ENCODE peak calls at places on chromosomes 12 and 14, in six cellular contexts. One of them, this sample, is unnamed.

GRCh38 chr14:67622675-67623074 is 3.0 kb downstream of the ARG2 start:
- DNase-seq in trophoblast cell: peak; percentile 20
- DNase-seq in uterus: no peak
- DNase-seq in psoas muscle: no peak
- DNase-seq in CD8-positive, alpha-beta T cell: no peak
- DNase-seq in foreskin fibroblast: peak; percentile 72
- DNase-seq in this sample: no peak

GRCh38 chr12:49903700-49904423 is at the start of gene FAIM2:
- DNase-seq in CD8-positive, alpha-beta T cell: peak; percentile 52
- DNase-seq in foreskin fibroblast: peak; percentile 68
- DNase-seq in uterus: peak; percentile 83
- DNase-seq in trophoblast cell: no peak
- DNase-seq in psoas muscle: peak; percentile 68
- DNase-seq in this sample: peak; percentile 72

GRCh38 chr12:23906329-23906728 is 43.1 kb downstream of the SOX5 start:
- DNase-seq in trophoblast cell: no peak
- DNase-seq in uterus: no peak
- DNase-seq in psoas muscle: no peak
- DNase-seq in foreskin fibroblast: no peak
- DNase-seq in CD8-positive, alpha-beta T cell: no peak
- DNase-seq in this sample: no peak

GRCh38 chr14:71533396-71533795 is 398.8 kb upstream of the RGS6 start:
- DNase-seq in foreskin fibroblast: no peak
- DNase-seq in trophoblast cell: no peak
- DNase-seq in uterus: no peak
- DNase-seq in psoas muscle: no peak
- DNase-seq in CD8-positive, alpha-beta T cell: no peak
- DNase-seq in this sample: no peak

GRCh38 chr14:35534130-35534883 is at the start of gene INSM2:
- DNase-seq in psoas muscle: no peak
- DNase-seq in CD8-positive, alpha-beta T cell: no peak
- DNase-seq in foreskin fibroblast: no peak
- DNase-seq in uterus: no peak
- DNase-seq in trophoblast cell: no peak
- DNase-seq in this sample: no peak

GRCh38 chr12:124709722-124710656 is 142.6 kb upstream of the NCOR2 start:
- DNase-seq in trophoblast cell: peak; percentile 79
- DNase-seq in foreskin fibroblast: peak; percentile 51
- DNase-seq in uterus: no peak
- DNase-seq in psoas muscle: no peak
- DNase-seq in CD8-positive, alpha-beta T cell: no peak
- DNase-seq in this sample: peak; percentile 50

GRCh38 chr12:991350-992278 is 591 bp downstream of the ERC1 start:
- DNase-seq in psoas muscle: no peak
- DNase-seq in foreskin fibroblast: peak; percentile 4
- DNase-seq in CD8-positive, alpha-beta T cell: peak; percentile 53
- DNase-seq in trophoblast cell: peak; percentile 37
- DNase-seq in uterus: no peak
- DNase-seq in this sample: no peak

GRCh38 chr14:87434011-87434410 is 559.0 kb downstream of the GALC start:
- DNase-seq in CD8-positive, alpha-beta T cell: no peak
- DNase-seq in trophoblast cell: peak; percentile 66
- DNase-seq in psoas muscle: no peak
- DNase-seq in uterus: no peak
- DNase-seq in foreskin fibroblast: no peak
- DNase-seq in this sample: no peak

DNA sequence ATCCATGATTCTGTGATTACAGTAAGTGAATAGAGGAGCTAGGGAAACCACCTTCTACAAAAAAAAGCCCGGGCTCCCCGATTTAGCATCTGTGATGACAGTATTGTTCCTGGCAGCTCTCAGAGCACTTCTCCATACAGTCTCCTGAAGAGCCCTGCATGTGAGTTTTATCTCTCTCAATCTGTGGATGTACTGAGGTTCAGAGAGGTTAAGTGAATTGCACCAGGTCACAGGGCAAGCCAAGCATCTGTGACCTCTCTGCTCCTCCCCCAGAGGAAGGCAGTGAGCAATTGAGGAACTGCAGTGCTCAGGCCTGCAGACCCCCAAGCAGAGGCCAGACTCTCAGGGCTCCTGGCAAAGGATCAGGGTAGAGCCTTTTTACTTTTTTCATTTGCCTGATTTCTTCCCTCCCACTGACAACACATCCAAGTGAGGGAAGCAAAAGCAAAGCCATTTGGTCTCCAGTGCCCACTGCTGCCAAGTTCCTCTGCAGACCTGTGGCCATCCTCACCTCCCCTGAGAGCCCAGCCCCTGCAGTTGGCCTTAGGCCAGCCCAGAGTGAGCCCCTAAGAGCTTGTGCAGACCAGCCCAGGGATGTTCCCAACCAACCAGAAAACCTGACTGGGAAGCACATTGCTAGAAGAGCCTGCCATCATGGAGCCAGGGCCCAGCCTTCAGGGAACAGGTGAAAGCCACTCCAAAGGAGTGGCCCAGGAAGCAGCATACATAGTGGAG is 47.6 kb upstream of the PNMA1 start:
- DNase-seq in CD8-positive, alpha-beta T cell: no peak
- DNase-seq in psoas muscle: peak; percentile 14
- DNase-seq in trophoblast cell: no peak
- DNase-seq in foreskin fibroblast: no peak
- DNase-seq in uterus: peak; percentile 31
- DNase-seq in this sample: no peak
- H3K4me3 ChIP-seq in CD8-positive, alpha-beta T cell: no peak overlapping the region
- H3K4me3 ChIP-seq in psoas muscle: no peak overlapping the region
- H3K4me3 ChIP-seq in trophoblast cell: no peak overlapping the region
- H3K4me3 ChIP-seq in foreskin fibroblast: no peak overlapping the region
- H3K4me3 ChIP-seq in uterus: no peak overlapping the region
- H3K4me3 ChIP-seq in this sample: no peak overlapping the region

GRCh38 chr14:89279649-89280232 is 137.3 kb downstream of the FOXN3 start:
- DNase-seq in foreskin fibroblast: no peak
- DNase-seq in CD8-positive, alpha-beta T cell: no peak
- DNase-seq in trophoblast cell: no peak
- DNase-seq in uterus: no peak
- DNase-seq in psoas muscle: no peak
- DNase-seq in this sample: no peak
- H3K4me3 ChIP-seq in foreskin fibroblast: no peak overlapping the region
- H3K4me3 ChIP-seq in CD8-positive, alpha-beta T cell: no peak overlapping the region
- H3K4me3 ChIP-seq in trophoblast cell: no peak overlapping the region
- H3K4me3 ChIP-seq in uterus: no peak overlapping the region
- H3K4me3 ChIP-seq in psoas muscle: no peak overlapping the region
- H3K4me3 ChIP-seq in this sample: no peak overlapping the region

DNA sequence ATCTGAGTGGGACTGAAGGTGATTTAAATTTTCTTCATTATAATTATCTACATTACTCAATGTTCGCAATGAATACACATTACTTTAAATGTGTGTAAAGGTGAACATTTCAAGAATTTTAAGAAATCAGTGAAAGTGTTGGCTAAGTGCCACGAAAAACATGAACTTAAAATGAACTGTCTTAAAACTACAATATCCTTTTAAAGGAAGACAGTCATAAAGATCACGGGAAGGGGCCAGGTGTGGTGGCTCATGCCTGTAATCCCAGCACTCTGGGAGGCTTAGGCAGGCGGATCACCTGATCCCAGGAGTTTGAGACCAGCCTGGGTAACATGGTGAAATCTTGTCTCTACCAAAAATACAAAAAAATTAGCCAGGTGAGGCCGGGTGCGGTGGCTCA is 11.2 kb downstream of the MOK start:
- DNase-seq in foreskin fibroblast: no peak
- DNase-seq in CD8-positive, alpha-beta T cell: no peak
- DNase-seq in trophoblast cell: no peak
- DNase-seq in psoas muscle: no peak
- DNase-seq in uterus: no peak
- DNase-seq in this sample: no peak
- H3K4me3 ChIP-seq in foreskin fibroblast: no peak overlapping the region
- H3K4me3 ChIP-seq in CD8-positive, alpha-beta T cell: no peak overlapping the region
- H3K4me3 ChIP-seq in trophoblast cell: no peak overlapping the region
- H3K4me3 ChIP-seq in psoas muscle: no peak overlapping the region
- H3K4me3 ChIP-seq in uterus: no peak overlapping the region
- H3K4me3 ChIP-seq in this sample: no peak overlapping the region

DNA sequence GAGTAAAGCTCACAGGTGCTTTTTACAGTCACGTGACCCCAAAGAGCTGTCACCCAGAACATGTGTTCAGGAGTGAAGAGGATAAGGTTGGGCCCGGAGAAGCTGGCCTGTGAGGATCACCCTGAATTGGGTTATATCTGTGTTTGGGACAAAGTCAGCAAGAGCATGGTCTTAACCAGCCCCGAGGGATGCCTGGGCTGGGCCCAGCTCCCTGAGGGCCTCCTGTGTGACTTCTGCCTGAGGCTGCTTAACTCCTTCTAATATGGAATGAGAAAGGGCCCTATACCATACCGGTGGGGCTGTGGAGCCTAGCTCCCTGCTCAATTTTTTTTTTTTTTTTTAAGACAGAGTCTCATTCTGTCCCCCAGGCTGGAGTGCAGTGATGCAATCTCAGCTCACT is 2.5 kb downstream of the CDCA4 start:
- DNase-seq in foreskin fibroblast: no peak
- DNase-seq in psoas muscle: no peak
- DNase-seq in trophoblast cell: peak; percentile 62
- DNase-seq in CD8-positive, alpha-beta T cell: no peak
- DNase-seq in uterus: no peak
- DNase-seq in this sample: no peak
- H3K4me3 ChIP-seq in foreskin fibroblast: no peak overlapping the region
- H3K4me3 ChIP-seq in psoas muscle: no peak overlapping the region
- H3K4me3 ChIP-seq in trophoblast cell: no peak overlapping the region
- H3K4me3 ChIP-seq in CD8-positive, alpha-beta T cell: no peak overlapping the region
- H3K4me3 ChIP-seq in uterus: no peak overlapping the region
- H3K4me3 ChIP-seq in this sample: no peak overlapping the region

DNA sequence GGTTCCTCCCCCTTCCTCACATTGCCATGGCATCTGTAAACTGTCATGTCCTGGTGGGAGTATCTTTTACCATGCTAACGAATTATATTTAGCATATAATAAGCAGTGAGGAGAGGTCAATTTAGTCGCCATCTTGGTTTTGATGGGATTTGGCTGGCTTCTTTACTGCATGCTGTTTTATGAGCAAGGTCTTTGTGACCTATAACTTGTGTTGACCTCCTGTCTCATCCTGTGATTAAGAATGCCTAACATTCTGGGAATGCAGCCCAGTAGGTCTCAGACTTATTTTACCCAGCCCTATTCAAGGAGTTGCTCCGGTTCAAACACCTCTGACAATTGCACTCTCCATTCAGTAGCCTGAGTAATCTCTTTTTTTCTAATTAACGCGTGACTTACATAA is 2.1 kb upstream of the EIF4B start:
- DNase-seq in uterus: no peak
- DNase-seq in CD8-positive, alpha-beta T cell: no peak
- DNase-seq in trophoblast cell: peak; percentile 54
- DNase-seq in psoas muscle: no peak
- DNase-seq in foreskin fibroblast: no peak
- DNase-seq in this sample: no peak
- H3K4me3 ChIP-seq in uterus: no peak overlapping the region
- H3K4me3 ChIP-seq in CD8-positive, alpha-beta T cell: no peak overlapping the region
- H3K4me3 ChIP-seq in trophoblast cell: no peak overlapping the region
- H3K4me3 ChIP-seq in psoas muscle: no peak overlapping the region
- H3K4me3 ChIP-seq in foreskin fibroblast: no peak overlapping the region
- H3K4me3 ChIP-seq in this sample: no peak overlapping the region

GRCh38 chr12:48352157-48352775 is 1.5 kb upstream of the ZNF641 start:
- DNase-seq in trophoblast cell: no peak
- DNase-seq in foreskin fibroblast: no peak
- DNase-seq in psoas muscle: no peak
- DNase-seq in uterus: no peak
- DNase-seq in CD8-positive, alpha-beta T cell: no peak
- DNase-seq in this sample: no peak

GRCh38 chr12:48350249-48351021 is at the start of gene ZNF641:
- DNase-seq in foreskin fibroblast: peak; percentile 59
- DNase-seq in psoas muscle: peak; percentile 87
- DNase-seq in trophoblast cell: peak; percentile 75
- DNase-seq in uterus: peak; percentile 75
- DNase-seq in CD8-positive, alpha-beta T cell: peak; percentile 82
- DNase-seq in this sample: peak; percentile 2

GRCh38 chr12:48351022-48351708 is 446 bp upstream of the ZNF641 start:
- DNase-seq in foreskin fibroblast: peak; percentile 41
- DNase-seq in uterus: peak; percentile 83
- DNase-seq in psoas muscle: peak; percentile 84
- DNase-seq in trophoblast cell: peak; percentile 98
- DNase-seq in CD8-positive, alpha-beta T cell: no peak
- DNase-seq in this sample: peak; percentile 8

DNA sequence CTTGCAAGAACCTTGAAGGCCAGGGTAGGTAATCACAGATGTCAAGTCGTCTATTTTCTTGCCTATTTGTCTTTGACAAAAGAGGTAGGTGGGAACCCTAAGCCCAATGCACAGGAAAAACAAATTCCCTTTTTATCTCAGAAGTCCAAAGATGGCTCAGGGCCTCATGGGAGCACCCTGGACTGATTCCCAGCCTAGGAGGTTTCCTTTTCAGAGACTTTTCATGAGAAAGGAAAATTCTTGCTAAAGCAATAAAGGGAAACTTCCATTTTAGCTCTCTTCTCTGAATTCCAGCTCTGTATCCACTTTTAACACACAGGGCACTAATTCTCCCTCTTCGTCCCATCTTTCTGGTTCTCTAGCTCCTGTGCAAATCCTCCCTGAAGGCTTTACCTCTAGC is 1.2 kb downstream of the ZNF641 start:
- DNase-seq in psoas muscle: no peak
- DNase-seq in trophoblast cell: no peak
- DNase-seq in foreskin fibroblast: no peak
- DNase-seq in CD8-positive, alpha-beta T cell: no peak
- DNase-seq in uterus: peak; percentile 47
- DNase-seq in this sample: no peak
- H3K4me3 ChIP-seq in psoas muscle: peak overlapping the region; percentile 86
- H3K4me3 ChIP-seq in trophoblast cell: no peak overlapping the region
- H3K4me3 ChIP-seq in foreskin fibroblast: no peak overlapping the region
- H3K4me3 ChIP-seq in CD8-positive, alpha-beta T cell: peak overlapping the region; percentile 88
- H3K4me3 ChIP-seq in uterus: peak overlapping the region; percentile 61
- H3K4me3 ChIP-seq in this sample: no peak overlapping the region